ENCODE peak calls at places on chromosomes 13 and 19, in seven cellular contexts. One of them, this sample, is unnamed.

GRCh38 chr13:102903659-102904407 is 58.0 kb downstream of the ERCC5 start:
- DNase-seq in H1: no peak
- DNase-seq in IMR-90: peak
- DNase-seq in mesenchymal stem cell: peak
- DNase-seq in neuronal stem cell: no peak
- DNase-seq in mesendoderm: peak
- DNase-seq in H9: no peak
- DNase-seq in this sample: peak

GRCh38 chr19:46221981-46222610 is 7.4 kb upstream of the IGFL1 start:
- DNase-seq in H1: peak
- DNase-seq in IMR-90: peak
- DNase-seq in mesenchymal stem cell: peak
- DNase-seq in neuronal stem cell: no peak
- DNase-seq in mesendoderm: peak
- DNase-seq in H9: peak
- DNase-seq in this sample: peak

GRCh38 chr13:112467236-112467635 is 91.1 kb downstream of the SPACA7 start:
- DNase-seq in H1: peak
- DNase-seq in IMR-90: no peak
- DNase-seq in mesenchymal stem cell: no peak
- DNase-seq in neuronal stem cell: no peak
- DNase-seq in mesendoderm: no peak
- DNase-seq in H9: no peak
- DNase-seq in this sample: no peak

GRCh38 chr13:29472317-29472961 is 123.0 kb downstream of the SLC7A1 start:
- DNase-seq in H1: peak
- DNase-seq in IMR-90: peak
- DNase-seq in mesenchymal stem cell: peak
- DNase-seq in neuronal stem cell: no peak
- DNase-seq in mesendoderm: peak
- DNase-seq in H9: peak
- DNase-seq in this sample: peak

GRCh38 chr19:41774515-41774980 is 19.2 kb downstream of the CEACAM6 start:
- DNase-seq in H1: no peak
- DNase-seq in IMR-90: no peak
- DNase-seq in mesenchymal stem cell: no peak
- DNase-seq in neuronal stem cell: no peak
- DNase-seq in mesendoderm: no peak
- DNase-seq in H9: no peak
- DNase-seq in this sample: no peak

GRCh38 chr13:95862401-95862800 is 185.5 kb downstream of the DNAJC3 start:
- DNase-seq in H1: no peak
- DNase-seq in IMR-90: peak
- DNase-seq in mesenchymal stem cell: no peak
- DNase-seq in neuronal stem cell: no peak
- DNase-seq in mesendoderm: no peak
- DNase-seq in H9: no peak
- DNase-seq in this sample: no peak

GRCh38 chr19:38173324-38174041 is 50.5 kb downstream of the DPF1 start:
- DNase-seq in H1: no peak
- DNase-seq in IMR-90: peak
- DNase-seq in mesenchymal stem cell: no peak
- DNase-seq in neuronal stem cell: no peak
- DNase-seq in mesendoderm: no peak
- DNase-seq in H9: no peak
- DNase-seq in this sample: no peak

GRCh38 chr13:107576430-107576829 is 638.9 kb downstream of the LIG4 start:
- DNase-seq in H1: no peak
- DNase-seq in IMR-90: peak
- DNase-seq in mesenchymal stem cell: no peak
- DNase-seq in neuronal stem cell: no peak
- DNase-seq in mesendoderm: no peak
- DNase-seq in H9: no peak
- DNase-seq in this sample: no peak

GRCh38 chr13:43805071-43805468 is 18.3 kb upstream of the ENOX1 start:
- DNase-seq in H1: no peak
- DNase-seq in IMR-90: peak
- DNase-seq in mesenchymal stem cell: peak
- DNase-seq in neuronal stem cell: no peak
- DNase-seq in mesendoderm: peak
- DNase-seq in H9: no peak
- DNase-seq in this sample: peak

GRCh38 chr13:102597029-102598015 is 536 bp downstream of the TPP2 start:
- DNase-seq in H1: no peak
- DNase-seq in IMR-90: peak
- DNase-seq in mesenchymal stem cell: peak
- DNase-seq in neuronal stem cell: peak
- DNase-seq in mesendoderm: peak
- DNase-seq in H9: no peak
- DNase-seq in this sample: no peak

GRCh38 chr13:77510156-77510555 is 25.4 kb upstream of the SCEL start:
- DNase-seq in H1: no peak
- DNase-seq in IMR-90: no peak
- DNase-seq in mesenchymal stem cell: no peak
- DNase-seq in neuronal stem cell: no peak
- DNase-seq in mesendoderm: peak
- DNase-seq in H9: no peak
- DNase-seq in this sample: no peak

GRCh38 chr19:39046037-39046821 is 13.9 kb upstream of the FBXO27 start:
- DNase-seq in H1: no peak
- DNase-seq in IMR-90: no peak
- DNase-seq in mesenchymal stem cell: peak
- DNase-seq in neuronal stem cell: no peak
- DNase-seq in mesendoderm: peak
- DNase-seq in H9: no peak
- DNase-seq in this sample: no peak

GRCh38 chr13:28707629-28708427 is 10.9 kb downstream of the SLC46A3 start:
- DNase-seq in H1: no peak
- DNase-seq in IMR-90: peak
- DNase-seq in mesenchymal stem cell: peak
- DNase-seq in neuronal stem cell: no peak
- DNase-seq in mesendoderm: no peak
- DNase-seq in H9: no peak
- DNase-seq in this sample: peak

GRCh38 chr13:46324976-46325375 is 62.1 kb downstream of the RUBCNL start:
- DNase-seq in H1: no peak
- DNase-seq in IMR-90: no peak
- DNase-seq in mesenchymal stem cell: no peak
- DNase-seq in neuronal stem cell: no peak
- DNase-seq in mesendoderm: no peak
- DNase-seq in H9: no peak
- DNase-seq in this sample: no peak

GRCh38 chr13:114311908-114312307 is 2.4 kb upstream of the CHAMP1 start:
- DNase-seq in H1: no peak
- DNase-seq in IMR-90: no peak
- DNase-seq in mesenchymal stem cell: no peak
- DNase-seq in neuronal stem cell: no peak
- DNase-seq in mesendoderm: no peak
- DNase-seq in H9: no peak
- DNase-seq in this sample: no peak

GRCh38 chr19:41205995-41206394 is 13.0 kb downstream of the CYP2S1 start:
- DNase-seq in H1: no peak
- DNase-seq in IMR-90: no peak
- DNase-seq in mesenchymal stem cell: no peak
- DNase-seq in neuronal stem cell: no peak
- DNase-seq in mesendoderm: no peak
- DNase-seq in H9: no peak
- DNase-seq in this sample: no peak

GRCh38 chr13:19984430-19985218 is 26.1 kb downstream of the ZMYM2 start:
- DNase-seq in H1: no peak
- DNase-seq in IMR-90: peak
- DNase-seq in mesenchymal stem cell: peak
- DNase-seq in neuronal stem cell: peak
- DNase-seq in mesendoderm: peak
- DNase-seq in H9: no peak
- DNase-seq in this sample: peak

GRCh38 chr13:45167611-45168554 is 33.0 kb downstream of the KCTD4 start:
- DNase-seq in H1: no peak
- DNase-seq in IMR-90: no peak
- DNase-seq in mesenchymal stem cell: peak
- DNase-seq in neuronal stem cell: no peak
- DNase-seq in mesendoderm: peak
- DNase-seq in H9: no peak
- DNase-seq in this sample: peak

GRCh38 chr13:113806526-113806925 is 47.5 kb downstream of the TMEM255B start:
- DNase-seq in H1: no peak
- DNase-seq in IMR-90: no peak
- DNase-seq in mesenchymal stem cell: no peak
- DNase-seq in neuronal stem cell: no peak
- DNase-seq in mesendoderm: no peak
- DNase-seq in H9: no peak
- DNase-seq in this sample: no peak

GRCh38 chr13:106104281-106104901 is 431.1 kb downstream of the EFNB2 start:
- DNase-seq in H1: no peak
- DNase-seq in IMR-90: peak
- DNase-seq in mesenchymal stem cell: peak
- DNase-seq in neuronal stem cell: peak
- DNase-seq in mesendoderm: peak
- DNase-seq in H9: no peak
- DNase-seq in this sample: peak

GRCh38 chr19:16736709-16737108 is 17.1 kb downstream of the NWD1 start:
- DNase-seq in H1: no peak
- DNase-seq in IMR-90: no peak
- DNase-seq in mesenchymal stem cell: no peak
- DNase-seq in neuronal stem cell: no peak
- DNase-seq in mesendoderm: peak
- DNase-seq in H9: no peak
- DNase-seq in this sample: no peak

GRCh38 chr19:6706633-6706958 is 13.9 kb downstream of the C3 start:
- DNase-seq in H1: no peak
- DNase-seq in IMR-90: no peak
- DNase-seq in mesenchymal stem cell: no peak
- DNase-seq in neuronal stem cell: no peak
- DNase-seq in mesendoderm: no peak
- DNase-seq in H9: no peak
- DNase-seq in this sample: no peak
- H3K9ac ChIP-seq in H1: no peak
- H3K9ac ChIP-seq in IMR-90: no peak
- H3K9ac ChIP-seq in mesenchymal stem cell: no peak
- H3K9ac ChIP-seq in neuronal stem cell: peak
- H3K9ac ChIP-seq in mesendoderm: no peak
- H3K9ac ChIP-seq in H9: no peak
- H3K9ac ChIP-seq in this sample: no peak

DNA sequence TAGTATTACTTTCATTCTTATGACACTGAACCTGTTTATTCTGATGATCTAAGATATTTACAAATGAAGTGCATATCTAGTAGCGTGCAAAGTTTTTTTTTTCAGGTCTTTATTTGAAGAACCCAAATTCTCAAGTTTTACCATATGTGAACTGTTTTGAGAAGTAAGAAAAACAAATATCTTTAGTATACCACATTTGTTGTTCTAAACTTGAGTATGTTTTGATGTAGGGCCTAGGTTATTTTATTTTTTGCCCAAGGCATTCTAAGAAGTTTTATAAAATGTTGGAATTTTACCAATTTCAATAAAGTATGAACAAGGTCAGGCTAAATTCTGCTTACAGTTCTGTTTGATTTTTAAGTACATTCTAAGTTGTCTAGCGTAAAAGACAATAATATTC is 213.5 kb downstream of the PCCA start:
- DNase-seq in H1: no peak
- DNase-seq in IMR-90: no peak
- DNase-seq in mesenchymal stem cell: no peak
- DNase-seq in neuronal stem cell: no peak
- DNase-seq in mesendoderm: no peak
- DNase-seq in H9: no peak
- DNase-seq in this sample: no peak
- H2BK5ac ChIP-seq in H1: no peak
- H2BK5ac ChIP-seq in IMR-90: no peak
- H2BK5ac ChIP-seq in mesenchymal stem cell: no peak
- H2BK5ac ChIP-seq in neuronal stem cell: no peak
- H2BK5ac ChIP-seq in mesendoderm: no peak
- H2BK5ac ChIP-seq in H9: no peak
- H2BK5ac ChIP-seq in this sample: no peak

GRCh38 chr13:73056054-73056962 is 2.5 kb upstream of the KLF5 start:
- DNase-seq in H1: no peak
- DNase-seq in IMR-90: peak
- DNase-seq in mesenchymal stem cell: peak
- DNase-seq in neuronal stem cell: no peak
- DNase-seq in mesendoderm: no peak
- DNase-seq in H9: no peak
- DNase-seq in this sample: no peak

GRCh38 chr13:73058741-73059459 is at the start of gene KLF5:
- DNase-seq in H1: peak
- DNase-seq in IMR-90: peak
- DNase-seq in mesenchymal stem cell: peak
- DNase-seq in neuronal stem cell: peak
- DNase-seq in mesendoderm: peak
- DNase-seq in H9: peak
- DNase-seq in this sample: peak

GRCh38 chr13:73058432-73058740 is 419 bp upstream of the KLF5 start:
- DNase-seq in H1: no peak
- DNase-seq in IMR-90: no peak
- DNase-seq in mesenchymal stem cell: no peak
- DNase-seq in neuronal stem cell: no peak
- DNase-seq in mesendoderm: no peak
- DNase-seq in H9: no peak
- DNase-seq in this sample: no peak

GRCh38 chr13:73059460-73060250 is 850 bp downstream of the KLF5 start:
- DNase-seq in H1: no peak
- DNase-seq in IMR-90: peak
- DNase-seq in mesenchymal stem cell: peak
- DNase-seq in neuronal stem cell: peak
- DNase-seq in mesendoderm: peak
- DNase-seq in H9: peak
- DNase-seq in this sample: peak

DNA sequence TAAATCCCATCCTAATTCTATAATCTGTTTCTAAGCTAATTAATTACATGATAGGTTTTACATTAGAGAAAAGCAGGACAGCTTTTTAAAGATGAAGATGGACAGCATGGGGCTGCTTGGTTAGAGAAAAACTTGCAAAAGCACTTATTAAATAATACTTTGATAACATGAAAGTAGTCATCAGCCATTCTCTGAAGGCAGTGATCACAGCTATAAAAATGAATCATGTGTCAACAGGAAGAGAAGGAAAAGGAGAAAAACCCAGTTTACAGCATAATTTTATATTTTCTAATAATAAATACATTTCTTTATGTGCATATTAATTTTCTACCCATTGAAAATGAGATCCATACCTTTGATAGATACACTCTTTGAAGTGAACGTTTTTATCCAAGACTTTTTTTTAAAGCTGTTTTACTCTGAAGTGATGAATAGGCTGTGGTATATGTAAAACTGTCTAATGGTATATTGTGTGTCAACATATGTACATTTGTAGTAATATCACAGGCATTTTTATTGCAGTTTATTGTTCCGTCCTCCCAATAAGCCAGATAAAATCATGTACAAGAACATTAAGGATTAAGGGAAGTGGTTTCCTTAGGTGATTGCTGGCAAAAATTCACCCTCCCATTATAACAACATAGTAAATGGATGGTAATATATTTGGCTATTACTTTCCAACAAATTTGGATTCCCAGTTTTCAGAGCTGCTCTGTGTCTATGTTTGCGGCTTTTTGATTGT is 1.4 kb upstream of the KLF5 start:
- DNase-seq in H1: no peak
- DNase-seq in IMR-90: no peak
- DNase-seq in mesenchymal stem cell: no peak
- DNase-seq in neuronal stem cell: no peak
- DNase-seq in mesendoderm: no peak
- DNase-seq in H9: no peak
- DNase-seq in this sample: no peak
- H3K9ac ChIP-seq in H1: no peak
- H3K9ac ChIP-seq in IMR-90: no peak
- H3K9ac ChIP-seq in mesenchymal stem cell: no peak
- H3K9ac ChIP-seq in neuronal stem cell: no peak
- H3K9ac ChIP-seq in mesendoderm: no peak
- H3K9ac ChIP-seq in H9: no peak
- H3K9ac ChIP-seq in this sample: no peak

GRCh38 chr19:31066385-31066784 is 282.9 kb downstream of the TSHZ3 start:
- DNase-seq in H1: no peak
- DNase-seq in IMR-90: peak
- DNase-seq in mesenchymal stem cell: peak
- DNase-seq in neuronal stem cell: no peak
- DNase-seq in mesendoderm: peak
- DNase-seq in H9: no peak
- DNase-seq in this sample: peak
- H2BK5ac ChIP-seq in H1: no peak
- H2BK5ac ChIP-seq in IMR-90: no peak
- H2BK5ac ChIP-seq in mesenchymal stem cell: peak
- H2BK5ac ChIP-seq in neuronal stem cell: no peak
- H2BK5ac ChIP-seq in mesendoderm: no peak
- H2BK5ac ChIP-seq in H9: no peak
- H2BK5ac ChIP-seq in this sample: no peak

This sample was measured in trophoblast cell.